ENCODE peak calls at places on chromosomes 16 and 17, in four cellular contexts. T, P, Q and B are unnamed samples.

GRCh38 chr17:39943702-39944392 is 16.3 kb downstream of the LRRC3C start:
- DNase-seq in P (no peak), T (no peak), Q (no peak), B (no peak)

GRCh38 chr16:4847774-4848587 is 700 bp downstream of the UBN1 start:
- DNase-seq in T (peak), Q (no peak), P (peak), B (peak)

GRCh38 chr16:79598341-79599181 is 2.0 kb downstream of the MAF start:
- DNase-seq in P (no peak), T (no peak), Q (no peak), B (peak)

GRCh38 chr16:59205403-59205802 is 471.3 kb upstream of the GOT2 start:
- DNase-seq in T (no peak), Q (no peak), P (no peak), B (no peak)

GRCh38 chr16:61435356-61435755 is 600.9 kb downstream of the CDH8 start:
- DNase-seq in Q (no peak), T (no peak), P (no peak), B (no peak)

GRCh38 chr16:89143201-89143741 is 28.3 kb upstream of the CDH15 start:
- DNase-seq in T (no peak), Q (no peak), P (no peak), B (no peak)

GRCh38 chr17:614637-615546 is 99.7 kb downstream of the VPS53 start:
- DNase-seq in Q (no peak), P (no peak), T (no peak), B (no peak)

GRCh38 chr16:29646947-29647346 is 16.1 kb upstream of the SPN start:
- DNase-seq in Q (no peak), P (no peak), T (no peak), B (no peak)

GRCh38 chr16:70592106-70592571 is 54.2 kb upstream of the IL34 start:
- DNase-seq in Q (no peak), T (no peak), P (no peak), B (no peak)

GRCh38 chr17:45435481-45435880 is 2.8 kb upstream of the ARHGAP27 start:
- DNase-seq in Q (no peak), P (no peak), T (no peak), B (no peak)

GRCh38 chr17:45437461-45438283 is 5.0 kb upstream of the ARHGAP27 start:
- DNase-seq in T (no peak), P (no peak), Q (no peak), B (no peak)

GRCh38 chr17:45438931-45439610 is 6.4 kb upstream of the ARHGAP27 start:
- DNase-seq in Q (no peak), T (no peak), P (no peak), B (no peak)

GRCh38 chr17:45436161-45436560 is 3.5 kb upstream of the ARHGAP27 start:
- DNase-seq in Q (no peak), P (no peak), T (no peak), B (peak)

GRCh38 chr17:45436625-45437460 is 4.2 kb upstream of the ARHGAP27 start:
- DNase-seq in Q (no peak), T (no peak), P (no peak), B (no peak)
- TF ChIP-seq FOXK2 in Q (no peak), T (no peak), P (no peak), B (no peak)

DNA sequence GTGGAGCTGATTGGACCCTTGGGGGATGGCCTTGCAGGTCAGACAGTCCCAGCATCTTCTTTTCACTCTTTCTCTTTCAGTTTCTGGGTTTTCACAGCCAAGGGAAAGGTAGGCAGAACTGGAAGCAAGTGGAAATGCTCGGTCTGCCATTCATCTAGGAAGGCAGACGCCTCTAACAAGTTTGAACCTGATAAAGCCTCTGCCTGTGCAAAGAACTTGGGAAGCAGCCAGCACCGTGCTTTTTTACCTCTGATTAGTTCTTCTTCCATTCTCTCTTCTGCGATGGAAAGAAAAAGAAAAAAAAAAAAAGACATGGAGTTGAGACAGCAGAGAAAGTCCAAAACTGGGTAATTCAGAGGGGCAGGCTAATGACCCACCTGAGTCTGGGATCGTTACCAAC is 997.8 kb upstream of the EEF2KMT start:
- DNase-seq in T (no peak), Q (no peak), P (no peak), B (no peak)
- TF ChIP-seq FOXM1 in T (no peak), Q (no peak), P (no peak), B (no peak)

GRCh38 chr17:50863221-50863843 is 2.8 kb downstream of the TOB1 start:
- DNase-seq in P (peak), Q (no peak), T (peak), B (peak)
- TF ChIP-seq FOXK2 in P (no peak), Q (no peak), T (no peak), B (no peak)

GRCh38 chr17:82045916-82046484 is 5.6 kb downstream of the RFNG start:
- DNase-seq in P (no peak), T (no peak), Q (no peak), B (no peak)

GRCh38 chr17:82041139-82041814 is 3.8 kb upstream of the DCXR start:
- DNase-seq in T (no peak), Q (no peak), P (no peak), B (no peak)

GRCh38 chr17:82042649-82043048 is 5.2 kb upstream of the DCXR start:
- DNase-seq in Q (no peak), T (no peak), P (no peak), B (no peak)

GRCh38 chr17:82046903-82047302 is 4.7 kb downstream of the RFNG start:
- DNase-seq in P (no peak), T (no peak), Q (no peak), B (no peak)

GRCh38 chr17:82043507-82043906 is 6.0 kb upstream of the DCXR start:
- DNase-seq in Q (no peak), P (no peak), T (no peak), B (no peak)
- TF ChIP-seq FOXM1 in Q (no peak), P (no peak), T (no peak), B (no peak)

DNA sequence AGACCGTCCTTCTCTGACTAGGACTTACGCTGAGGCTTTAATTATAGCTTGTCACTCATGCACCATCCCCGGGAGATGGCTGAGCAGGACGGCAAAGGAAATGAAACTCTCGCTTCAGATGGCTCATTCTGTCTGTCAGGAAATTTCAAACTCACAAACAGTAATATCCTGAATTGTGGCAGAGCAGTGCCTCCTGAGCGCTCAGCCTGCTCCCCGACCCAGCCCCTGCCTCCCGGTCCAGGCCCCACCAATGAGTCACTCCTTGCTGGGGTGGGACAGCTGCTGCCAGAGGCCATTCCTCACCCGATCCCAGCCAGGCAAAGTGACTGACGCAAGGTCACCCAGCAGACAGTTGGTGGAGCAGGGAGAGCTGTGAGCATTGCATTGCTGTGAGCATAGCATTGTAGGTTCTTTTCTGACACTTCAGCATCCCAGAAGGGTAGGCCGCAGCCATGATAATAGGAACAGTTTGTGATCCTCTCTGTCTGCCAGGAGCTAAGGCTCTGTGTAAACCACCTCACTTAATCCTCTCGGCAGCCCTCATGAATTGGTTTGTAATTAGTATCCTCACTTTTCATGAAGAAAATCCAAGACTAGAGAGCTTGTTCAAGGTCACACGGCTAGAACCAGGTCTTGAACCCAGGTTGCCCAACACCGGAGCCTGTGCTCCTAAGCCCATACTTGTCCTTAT is 20.9 kb downstream of the CCDC182 start:
- DNase-seq in Q (peak), T (no peak), P (no peak), B (no peak)
- TF ChIP-seq FOXK2 in Q (no peak), T (no peak), P (no peak), B (no peak)

DNA sequence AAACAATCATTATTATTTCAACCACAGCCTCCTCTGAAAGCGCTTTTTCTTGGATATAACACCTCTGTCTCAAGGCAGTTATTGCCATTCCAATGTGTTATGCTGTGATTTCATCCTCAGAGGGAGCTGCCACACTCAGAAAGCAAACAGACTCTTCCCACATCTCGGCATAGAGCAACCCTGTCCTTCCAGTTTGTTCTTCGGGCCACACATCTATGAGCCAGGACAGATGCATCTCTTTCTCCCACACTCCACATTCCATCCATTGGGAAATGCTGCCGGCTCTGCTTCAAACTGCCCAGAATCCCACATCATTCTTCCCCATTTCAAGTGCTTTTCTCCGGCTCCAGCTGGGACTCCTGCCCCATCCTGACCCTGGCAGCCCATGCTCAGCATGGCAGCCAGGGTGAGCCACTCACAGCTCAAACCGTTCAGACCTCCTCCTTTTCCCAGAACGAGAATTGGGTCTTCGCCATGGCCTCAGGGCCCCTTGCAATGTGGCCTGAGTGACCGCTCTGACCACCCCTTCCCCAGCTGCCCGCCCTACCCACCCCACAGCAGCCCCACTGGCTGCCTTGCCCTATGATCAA is 132.8 kb upstream of the SDK2 start:
- DNase-seq in T (no peak), Q (no peak), P (no peak), B (no peak)
- TF ChIP-seq FOXM1 in T (no peak), Q (no peak), P (no peak), B (no peak)

GRCh38 chr16:55812951-55813350 is 19.9 kb downstream of the CES1 start:
- DNase-seq in Q (no peak), P (no peak), T (no peak), B (no peak)

GRCh38 chr16:55809851-55810250 is 23.0 kb downstream of the CES1 start:
- DNase-seq in P (no peak), Q (no peak), T (no peak), B (no peak)

GRCh38 chr16:55815320-55815719 is 17.6 kb downstream of the CES1 start:
- DNase-seq in Q (no peak), P (no peak), T (no peak), B (no peak)

GRCh38 chr16:55809386-55809785 is 23.5 kb downstream of the CES1 start:
- DNase-seq in Q (no peak), P (no peak), T (no peak), B (no peak)

GRCh38 chr16:55811811-55812210 is 21.1 kb downstream of the CES1 start:
- DNase-seq in Q (no peak), P (no peak), T (no peak), B (no peak)
- TF ChIP-seq FOXK2 in Q (no peak), P (no peak), T (no peak), B (no peak)

DNA sequence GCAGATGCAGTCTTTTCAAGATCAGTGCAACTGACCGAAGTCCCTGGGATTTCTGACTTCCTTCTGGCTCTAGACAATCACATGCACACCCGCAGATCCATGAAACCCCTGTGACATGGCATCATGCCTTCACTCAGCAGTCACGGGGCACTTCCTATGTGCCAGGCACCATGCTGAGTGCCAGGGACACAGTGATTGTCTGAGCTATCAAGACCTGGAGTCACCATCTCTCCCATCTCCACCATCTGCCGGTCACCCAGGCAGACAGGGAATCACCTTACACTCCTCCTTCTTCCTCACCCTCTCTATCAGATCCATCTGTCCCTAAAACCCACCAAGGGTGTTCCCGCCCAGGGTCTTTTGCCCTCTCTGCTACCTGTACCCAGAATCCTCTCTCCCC is 5.3 kb downstream of the BEAN1 start:
- DNase-seq in T (no peak), Q (no peak), P (no peak), B (no peak)
- TF ChIP-seq FOXM1 in T (no peak), Q (no peak), P (no peak), B (no peak)

DNA sequence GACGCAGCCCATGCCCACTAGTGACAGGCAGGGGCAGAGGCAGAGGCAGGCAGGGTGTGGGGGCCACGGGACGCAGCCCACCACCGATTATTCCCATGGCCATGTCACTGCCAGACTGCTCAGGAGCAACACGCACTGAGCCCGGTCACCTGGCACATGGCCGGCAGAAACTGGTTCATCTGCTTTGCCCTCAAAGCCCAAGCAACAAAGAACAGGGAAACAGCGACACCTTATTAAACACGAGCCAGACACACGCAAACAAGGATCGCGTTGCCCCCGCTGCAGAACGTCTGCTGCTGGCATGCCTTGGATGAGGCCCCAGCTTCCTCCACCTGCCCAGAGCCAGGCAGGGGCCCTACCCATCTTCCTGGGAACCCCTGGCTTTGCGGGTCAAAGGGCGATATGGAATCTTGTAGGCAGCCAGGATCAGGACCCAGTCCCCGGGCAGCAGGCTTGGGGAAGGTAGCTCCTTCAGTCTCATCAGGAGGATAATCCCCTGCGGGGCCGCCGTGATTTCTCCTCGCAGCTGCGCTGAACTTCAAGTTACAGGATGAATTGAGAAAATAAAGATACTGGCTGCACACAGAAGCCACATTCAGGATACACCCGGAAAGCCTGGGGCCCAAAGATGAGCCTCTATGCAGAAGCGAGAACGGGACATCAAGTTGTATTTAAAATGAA is 4.8 kb downstream of the TBC1D16 start:
- DNase-seq in T (no peak), Q (no peak), P (no peak), B (no peak)
- TF ChIP-seq FOXK2 in T (no peak), Q (no peak), P (no peak), B (no peak)